ENCODE peak calls at places on chromosomes 13 and 19, in seven cellular contexts. B is AG10803; G is heart right ventricle; J is A673; C is ascending aorta; U is CD4-positive, alpha-beta T cell; A is esophagus squamous epithelium. V is an unnamed sample.

GRCh38 chr19:10620786-10621185 is 4.6 kb upstream of the SLC44A2 start:
- DNase-seq in U (no peak), C (no peak), G (no peak), B (no peak), A (no peak), J (no peak), V (no peak)

GRCh38 chr13:72726721-72727416 is 560 bp downstream of the MZT1 start:
- DNase-seq in B (peak), A (peak), G (peak), C (peak), J (peak), U (peak), V (no peak)

GRCh38 chr13:42808572-42808971 is 27.2 kb downstream of the FAM216B start:
- DNase-seq in C (no peak), B (no peak), J (no peak), A (no peak), U (no peak), G (no peak), V (no peak)

GRCh38 chr19:44430956-44431355 is 17.3 kb downstream of the ZNF229 start:
- DNase-seq in B (no peak), C (no peak), G (no peak), J (no peak), U (no peak), A (no peak), V (no peak)

GRCh38 chr13:73245271-73245670 is 186.5 kb downstream of the KLF5 start:
- DNase-seq in C (no peak), G (no peak), J (no peak), A (no peak), U (no peak), B (no peak), V (no peak)

GRCh38 chr13:61410669-61411297 is 4.9 kb downstream of the PCDH20 start:
- DNase-seq in U (no peak), G (no peak), J (peak), A (no peak), B (peak), C (no peak), V (no peak)

GRCh38 chr13:21895769-21896168 is 224.9 kb downstream of the FGF9 start:
- DNase-seq in G (no peak), B (no peak), A (no peak), C (peak), J (no peak), U (no peak), V (no peak)

GRCh38 chr19:30562981-30563380 is 190.8 kb downstream of the ZNF536 start:
- DNase-seq in J (no peak), B (no peak), U (no peak), G (no peak), A (no peak), C (no peak), V (no peak)

GRCh38 chr19:1503089-1503924 is 9.5 kb downstream of the ADAMTSL5 start:
- DNase-seq in C (peak), U (peak), B (peak), G (peak), A (no peak), J (peak), V (no peak)

GRCh38 chr13:91630916-91631315 is 232.5 kb downstream of the GPC5 start:
- DNase-seq in U (no peak), C (no peak), B (no peak), A (no peak), G (no peak), J (no peak), V (no peak)

GRCh38 chr19:7916137-7916907 is 1.7 kb downstream of the TGFBR3L start:
- DNase-seq in U (peak), A (no peak), B (no peak), C (no peak), G (no peak), J (peak), V (no peak)

GRCh38 chr13:41054212-41054877 is 7.0 kb upstream of the WBP4 start:
- DNase-seq in B (peak), C (no peak), J (peak), U (peak), G (no peak), A (no peak), V (no peak)

GRCh38 chr13:67075239-67075638 is 154.9 kb downstream of the PCDH9 start:
- DNase-seq in U (no peak), A (no peak), G (no peak), C (no peak), J (no peak), B (no peak), V (no peak)

GRCh38 chr13:106161186-106161585 is 374.3 kb downstream of the EFNB2 start:
- DNase-seq in U (no peak), C (no peak), G (no peak), J (no peak), A (no peak), B (peak), V (no peak)

GRCh38 chr19:10961073-10961762 is 388 bp downstream of the SMARCA4 start:
- DNase-seq in U (no peak), G (no peak), C (peak), A (no peak), J (peak), B (peak), V (no peak)

GRCh38 chr19:7578127-7578526 is 17.5 kb upstream of the CAMSAP3 start:
- DNase-seq in B (no peak), A (no peak), U (no peak), J (no peak), C (no peak), G (no peak), V (no peak)

GRCh38 chr19:7515471-7516226 is at the start of gene ZNF358:
- DNase-seq in C (peak), U (no peak), A (no peak), J (peak), G (peak), B (peak), V (no peak)

GRCh38 chr19:6375411-6376010 is at the start of gene PSPN:
- DNase-seq in J (no peak), C (no peak), G (no peak), B (no peak), A (no peak), U (no peak), V (no peak)

GRCh38 chr13:109869312-109870237 is 83.2 kb upstream of the IRS2 start:
- DNase-seq in A (no peak), U (no peak), C (peak), B (peak), J (no peak), G (peak), V (no peak)

GRCh38 chr19:49808762-49809154 is 4.3 kb downstream of the FUZ start:
- DNase-seq in A (peak), C (peak), U (peak), G (peak), B (peak), J (peak), V (peak)

GRCh38 chr19:49809987-49810389 is 3.1 kb downstream of the FUZ start:
- DNase-seq in A (no peak), C (no peak), G (no peak), U (no peak), B (no peak), J (no peak), V (no peak)

GRCh38 chr19:49807888-49808675 is 5.0 kb downstream of the FUZ start:
- DNase-seq in G (no peak), C (peak), U (no peak), B (no peak), J (no peak), A (no peak), V (no peak)

GRCh38 chr19:49811328-49811727 is 1.8 kb downstream of the FUZ start:
- DNase-seq in A (no peak), U (no peak), J (no peak), C (no peak), B (no peak), G (no peak), V (no peak)

GRCh38 chr19:49809155-49809986 is 3.7 kb downstream of the FUZ start:
- DNase-seq in J (peak), C (peak), A (no peak), G (peak), U (peak), B (peak), V (no peak)
- TF ChIP-seq CTCF in J (no peak), C (peak), A (no peak), G (no peak), U (no peak), B (no peak), V (no peak)

DNA sequence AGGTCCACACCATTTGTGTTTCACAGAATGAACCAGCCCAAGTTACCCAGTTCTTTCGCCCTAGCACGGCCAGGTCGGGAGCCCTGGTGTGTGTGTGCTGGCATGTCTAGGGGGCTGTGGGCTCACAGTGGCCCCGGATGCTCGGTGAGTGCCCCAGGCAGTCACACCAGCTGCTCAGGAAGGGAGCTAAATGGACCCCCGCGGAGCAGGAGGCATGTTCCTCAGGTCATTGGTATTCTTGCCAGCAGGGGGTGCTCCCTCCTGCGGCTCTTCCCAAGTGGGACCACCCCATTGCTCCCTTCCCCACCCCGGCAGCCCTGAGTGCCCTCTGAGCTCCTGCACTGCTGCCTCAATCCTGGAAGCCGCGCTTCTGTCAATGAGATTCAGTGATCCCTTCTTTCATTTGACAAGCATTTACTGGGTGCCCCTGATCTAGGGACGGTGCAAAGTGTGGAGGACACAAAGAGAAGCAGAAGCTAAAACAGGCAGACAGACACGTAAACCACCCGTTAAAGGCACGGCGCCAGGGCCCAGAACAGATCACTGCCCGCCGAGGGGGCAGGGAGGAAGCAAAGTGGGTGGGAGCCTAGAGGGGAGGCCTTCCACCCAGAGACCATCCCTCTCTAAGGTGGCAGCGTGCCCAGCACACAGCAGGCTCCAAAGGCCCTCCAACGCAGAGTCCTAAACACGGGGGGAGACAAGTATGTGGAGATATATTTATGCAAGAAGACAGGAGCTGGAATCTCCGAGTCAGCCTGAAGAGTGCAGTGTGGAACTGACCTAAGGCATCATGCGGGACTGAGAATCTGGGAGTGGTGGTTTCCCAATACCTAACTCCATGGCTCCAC is 5.2 kb upstream of the ADPRHL1 start:
- DNase-seq in J (peak), B (no peak), U (no peak), G (no peak), C (no peak), A (no peak), V (no peak)
- TF ChIP-seq CTCF in J (peak), B (peak), U (peak), G (peak), C (no peak), A (no peak), V (peak)

DNA sequence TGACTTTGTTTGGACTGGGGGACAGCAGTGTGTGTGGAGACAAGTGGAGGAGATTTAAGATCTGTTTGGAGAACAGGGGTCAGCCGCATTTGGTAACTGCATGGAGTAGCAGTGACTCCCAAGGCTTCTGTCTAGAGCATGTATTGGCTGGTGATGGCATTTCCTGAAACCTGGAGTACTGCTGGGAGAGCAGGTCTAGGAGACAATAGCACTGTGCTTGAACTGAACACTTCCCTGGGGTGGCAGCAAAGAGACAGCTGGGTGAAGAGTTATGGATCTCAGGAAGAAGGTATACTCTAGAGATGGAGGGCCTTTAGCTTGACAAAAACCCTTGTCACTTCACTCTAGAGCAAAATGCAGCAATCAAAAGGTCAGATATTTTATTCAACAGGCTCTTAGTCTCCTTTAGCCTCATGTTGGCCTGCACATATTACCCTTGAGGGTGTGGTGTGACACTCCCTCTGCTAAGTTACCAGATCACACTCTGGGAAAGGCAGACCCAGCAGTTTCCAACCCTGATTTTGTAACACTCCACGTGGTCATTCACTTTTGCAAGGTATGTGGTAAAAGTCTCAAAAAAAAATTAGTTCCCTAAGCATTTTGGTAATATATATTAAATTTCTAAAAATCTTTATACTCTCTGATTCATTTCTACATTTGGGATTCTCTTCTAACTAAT is 70.2 kb downstream of the DHRS12 start:
- DNase-seq in J (peak), G (no peak), A (no peak), B (no peak), C (no peak), U (no peak), V (no peak)
- TF ChIP-seq CTCF in J (no peak), G (no peak), A (no peak), B (peak), C (no peak), U (no peak), V (no peak)

DNA sequence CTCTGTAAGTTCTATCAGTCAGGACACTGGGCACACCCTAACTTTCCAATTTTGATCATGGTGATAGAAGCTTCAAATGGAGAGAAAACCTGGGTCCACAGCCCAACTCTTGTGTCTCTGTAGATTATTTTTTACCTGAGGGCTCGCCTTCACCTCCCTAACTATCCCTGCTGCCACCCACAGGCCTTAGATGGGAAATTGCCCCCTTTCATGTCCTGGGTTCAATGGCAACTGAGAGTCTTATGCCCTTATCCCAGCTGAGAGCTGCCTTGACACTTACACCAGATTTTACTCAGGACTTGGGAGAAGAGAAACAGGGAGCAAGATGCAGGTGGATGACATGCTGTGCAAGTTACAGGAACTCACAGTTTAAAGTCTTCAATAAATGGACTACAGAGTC is 81.7 kb downstream of the RAP2A start:
- DNase-seq in A (no peak), B (no peak), J (no peak), C (no peak), U (no peak), G (no peak), V (no peak)
- TF ChIP-seq CTCF in A (no peak), B (no peak), J (no peak), C (no peak), U (no peak), G (no peak), V (no peak)

DNA sequence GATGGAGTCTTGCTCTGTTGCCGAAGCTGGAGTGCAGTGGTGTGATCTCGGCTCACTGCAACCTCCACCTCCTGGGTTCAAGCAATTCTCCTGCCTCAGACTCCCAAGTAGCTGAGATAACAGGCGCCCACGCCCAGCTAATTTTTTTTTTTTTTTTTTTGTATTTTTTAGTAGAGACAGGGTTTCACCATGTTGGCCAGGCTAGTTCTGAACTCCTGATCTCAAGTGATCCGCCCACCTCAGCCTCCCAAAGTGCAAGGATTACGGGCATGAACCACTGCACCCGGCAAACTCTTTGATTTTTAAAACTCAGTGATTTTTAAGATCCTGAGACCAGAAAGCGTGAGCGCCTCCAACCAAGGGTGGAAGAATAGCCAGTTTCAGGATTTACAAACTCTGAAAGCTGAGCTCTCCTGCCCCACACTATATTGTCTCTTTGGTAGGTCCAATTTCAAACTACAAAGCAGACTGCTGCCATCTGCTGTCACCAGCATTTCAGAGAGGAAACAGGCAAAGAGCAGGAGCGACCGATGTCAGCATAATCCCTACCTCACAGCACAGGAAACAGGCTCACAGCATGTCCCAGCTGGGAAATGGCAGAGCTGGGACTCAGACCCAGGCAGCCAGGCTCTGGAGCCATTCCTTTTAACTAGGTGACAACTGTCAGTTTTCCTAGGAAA is 9.2 kb downstream of the NOSIP start:
- DNase-seq in B (no peak), J (peak), C (no peak), G (no peak), U (no peak), A (no peak), V (no peak)
- TF ChIP-seq CTCF in B (no peak), J (peak), C (no peak), G (no peak), U (peak), A (no peak), V (no peak)

GRCh38 chr19:4066682-4067395 is at the start of gene ZBTB7A:
- DNase-seq in J (peak), C (peak), U (peak), A (peak), B (peak), G (peak), V (no peak)

GRCh38 chr19:4068058-4068966 is 1.6 kb upstream of the ZBTB7A start:
- DNase-seq in A (no peak), G (no peak), U (no peak), C (no peak), B (no peak), J (no peak), V (no peak)

GRCh38 chr19:4066176-4066606 is 508 bp downstream of the ZBTB7A start:
- DNase-seq in U (peak), J (no peak), B (no peak), A (no peak), C (no peak), G (peak), V (no peak)

GRCh38 chr19:4069331-4069959 is 2.7 kb upstream of the ZBTB7A start:
- DNase-seq in U (peak), C (peak), J (no peak), A (no peak), G (no peak), B (no peak), V (no peak)

DNA sequence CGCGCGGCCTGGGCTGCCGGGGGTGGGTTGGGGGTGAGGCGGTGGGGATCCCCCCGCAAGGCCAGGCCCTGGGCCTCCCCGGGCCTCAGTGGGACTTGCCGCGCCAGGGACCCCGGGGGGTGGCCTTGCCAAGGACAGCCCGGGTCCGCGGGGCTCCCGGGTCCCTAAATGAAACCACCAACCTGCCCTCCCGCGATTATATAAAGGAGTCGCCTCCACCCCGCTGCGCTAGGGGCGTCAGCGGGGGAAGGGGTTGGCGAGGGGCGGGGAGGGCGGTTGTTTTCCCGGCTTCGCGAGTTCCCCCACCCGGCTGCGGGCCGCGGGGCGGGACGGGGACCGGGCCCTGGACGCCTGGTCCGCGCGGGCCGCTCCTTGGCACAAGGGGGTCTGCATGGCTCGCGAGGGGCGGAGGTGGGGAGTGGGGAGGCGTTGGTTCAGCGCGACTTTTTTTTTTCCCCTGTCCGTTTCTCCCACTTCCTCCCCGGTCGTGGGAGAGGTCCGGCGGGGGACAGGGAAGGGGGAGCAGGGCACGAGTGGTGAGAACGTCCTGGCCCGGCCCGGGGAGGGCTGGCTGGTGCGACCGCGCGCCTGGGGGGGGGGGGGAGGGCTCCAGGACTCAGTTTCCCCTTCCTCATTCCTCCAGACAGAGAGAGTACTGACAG is 828 bp upstream of the ZBTB7A start:
- DNase-seq in G (peak), U (peak), J (peak), A (no peak), B (no peak), C (no peak), V (no peak)
- TF ChIP-seq CTCF in G (no peak), U (peak), J (no peak), A (no peak), B (no peak), C (no peak), V (no peak)